ENCODE peak calls at places on chromosomes 11 and 22, in four cellular contexts. X, Q, M and T are unnamed samples.

GRCh38 chr11:86931965-86932332 is 23.2 kb downstream of the FZD4 start:
- DNase-seq in X (no peak), Q (peak), M (peak), T (no peak)

GRCh38 chr11:93288079-93288478 is 42.5 kb upstream of the DEUP1 start:
- DNase-seq in X (no peak), Q (no peak), M (no peak), T (no peak)

GRCh38 chr11:113119074-113119473 is 157.9 kb downstream of the NCAM1 start:
- DNase-seq in X (no peak), Q (no peak), M (no peak), T (peak)

GRCh38 chr11:20000393-20001134 is 159.7 kb downstream of the DBX1 start:
- DNase-seq in X (no peak), Q (no peak), M (no peak), T (no peak)

GRCh38 chr22:23175817-23176644 is 4.3 kb upstream of the BCR start:
- DNase-seq in X (no peak), Q (no peak), M (no peak), T (no peak)

GRCh38 chr11:2302280-2302843 is 549 bp downstream of the TSPAN32 start:
- DNase-seq in X (peak), Q (no peak), M (no peak), T (no peak)

GRCh38 chr11:76771446-76772099 is 11.6 kb upstream of the TSKU start:
- DNase-seq in X (no peak), Q (no peak), M (no peak), T (no peak)

GRCh38 chr11:65546217-65546958 is 11.8 kb downstream of the LTBP3 start:
- DNase-seq in X (peak), Q (peak), M (no peak), T (no peak)

GRCh38 chr11:60985991-60986915 is 14.8 kb downstream of the CD6 start:
- DNase-seq in X (no peak), Q (no peak), M (peak), T (peak)

GRCh38 chr11:7890417-7891179 is 40.5 kb downstream of the OR10A6 start:
- DNase-seq in X (no peak), Q (no peak), M (peak), T (no peak)

GRCh38 chr11:63564056-63564784 is 1.0 kb upstream of the PLAAT2 start:
- DNase-seq in X (no peak), Q (no peak), M (no peak), T (no peak)

GRCh38 chr22:50209893-50210292 is 9.1 kb downstream of the SELENOO start:
- DNase-seq in X (peak), Q (peak), M (peak), T (peak)

GRCh38 chr22:43392385-43392989 is 19.3 kb upstream of the MPPED1 start:
- DNase-seq in X (no peak), Q (no peak), M (no peak), T (no peak)

GRCh38 chr11:17263803-17264202 is 12.7 kb upstream of the NUCB2 start:
- DNase-seq in X (no peak), Q (no peak), M (peak), T (peak)

GRCh38 chr11:2866178-2866577 is 19.4 kb downstream of the CDKN1C start:
- DNase-seq in X (no peak), Q (no peak), M (no peak), T (no peak)

GRCh38 chr22:44523981-44524759 is 26.1 kb upstream of the RTL6 start:
- DNase-seq in X (no peak), Q (peak), M (peak), T (peak)

GRCh38 chr22:37206841-37207821 is 5.1 kb downstream of the SSTR3 start:
- DNase-seq in X (no peak), Q (no peak), M (no peak), T (no peak)

GRCh38 chr11:18723991-18724390 is 2.0 kb downstream of the IGSF22 start:
- DNase-seq in X (no peak), Q (no peak), M (no peak), T (no peak)

GRCh38 chr11:110121204-110121603 is 28.0 kb downstream of the ZC3H12C start:
- DNase-seq in X (no peak), Q (no peak), M (peak), T (peak)

GRCh38 chr22:24594569-24595120 is 1.8 kb upstream of the LRRC75B start:
- DNase-seq in X (peak), Q (no peak), M (no peak), T (no peak)

GRCh38 chr22:42432020-42432596 is at the start of gene NFAM1:
- DNase-seq in X (no peak), Q (no peak), M (no peak), T (no peak)

GRCh38 chr11:47185305-47186075 is 744 bp downstream of the PACSIN3 start:
- DNase-seq in X (peak), Q (peak), M (no peak), T (peak)

GRCh38 chr22:40553014-40553579 is 83.4 kb downstream of the MRTFA start:
- DNase-seq in X (no peak), Q (no peak), M (no peak), T (no peak)

GRCh38 chr11:45964911-45965389 is 42.5 kb downstream of the LARGE2 start:
- DNase-seq in X (peak), Q (peak), M (peak), T (peak)

GRCh38 chr11:97814325-97814959 is 1206.3 kb upstream of the CNTN5 start:
- DNase-seq in X (no peak), Q (no peak), M (no peak), T (no peak)

GRCh38 chr11:19715373-19715772 is 2.7 kb downstream of the NAV2 start:
- DNase-seq in X (no peak), Q (peak), M (peak), T (peak)

DNA sequence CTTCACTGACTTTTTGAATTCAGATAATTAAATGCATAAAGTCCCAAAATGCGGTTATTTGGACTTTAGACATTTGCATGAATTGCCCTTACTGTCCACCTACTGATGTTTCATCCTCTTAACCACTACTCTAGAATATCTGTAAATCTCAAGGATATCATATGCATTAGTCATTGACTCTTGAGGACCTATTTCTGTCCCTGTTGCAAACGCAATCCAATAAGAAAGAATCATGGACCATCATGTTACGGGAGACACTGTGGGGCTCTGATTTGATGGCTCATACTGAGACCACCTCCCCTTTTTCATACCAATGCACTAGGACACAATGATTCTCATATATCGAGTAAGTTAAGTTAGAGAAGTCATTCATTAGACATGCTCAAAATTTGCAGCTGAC is 14.3 kb downstream of the POU2AF2 start:
- DNase-seq in X (no peak), Q (no peak), M (peak), T (no peak)
- H3K4me3 ChIP-seq in X (no peak), Q (no peak), M (no peak), T (no peak)

DNA sequence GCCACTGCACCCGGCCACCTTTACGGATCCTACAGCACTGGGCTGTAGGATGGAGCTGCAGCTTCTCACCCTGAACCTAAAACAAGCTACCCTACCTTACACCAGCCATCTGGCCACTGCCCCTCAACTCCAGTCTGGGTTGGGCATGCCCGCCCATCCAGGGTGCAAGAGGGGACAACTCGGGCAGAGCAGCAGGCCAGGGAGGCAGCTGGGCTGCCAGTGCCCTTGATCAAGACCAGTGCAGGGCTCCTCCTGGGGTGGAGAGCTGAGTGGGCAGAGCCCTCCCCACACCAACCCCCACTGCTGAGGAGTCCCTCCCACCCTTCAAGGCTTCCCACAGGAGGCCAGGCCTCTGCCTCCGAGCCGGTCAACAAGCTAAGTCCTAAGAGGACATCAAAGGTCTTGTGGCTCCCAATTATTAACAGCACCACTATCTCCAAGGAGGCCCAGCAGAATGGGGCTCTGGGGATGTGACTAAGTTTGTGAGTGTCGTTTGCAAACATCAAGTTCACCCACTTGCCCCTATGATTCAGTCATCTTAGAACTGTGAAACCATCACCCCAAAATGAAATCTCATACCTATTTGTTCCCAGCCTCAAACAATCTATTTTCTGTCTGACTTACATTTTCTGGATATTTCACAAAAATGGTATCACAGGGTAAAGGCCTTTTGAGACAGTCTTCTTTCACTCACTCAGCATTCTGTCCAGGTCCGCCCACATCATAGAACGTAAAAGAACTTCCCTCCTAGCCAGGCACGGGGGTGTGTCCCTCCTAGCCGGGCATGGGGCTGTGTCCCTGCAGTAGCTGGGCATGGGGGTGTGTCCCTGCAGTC is 11.0 kb downstream of the GATD1 start:
- DNase-seq in X (peak), Q (no peak), M (no peak), T (no peak)
- TF ChIP-seq CTCF in X (no peak), Q (no peak), M (no peak), T (no peak)

GRCh38 chr11:75706260-75706729 is 11.3 kb upstream of the MOGAT2 start:
- DNase-seq in X (peak), Q (peak), M (peak), T (peak)
- H3K4me3 ChIP-seq in X (no peak), Q (peak), M (peak), T (no peak)

DNA sequence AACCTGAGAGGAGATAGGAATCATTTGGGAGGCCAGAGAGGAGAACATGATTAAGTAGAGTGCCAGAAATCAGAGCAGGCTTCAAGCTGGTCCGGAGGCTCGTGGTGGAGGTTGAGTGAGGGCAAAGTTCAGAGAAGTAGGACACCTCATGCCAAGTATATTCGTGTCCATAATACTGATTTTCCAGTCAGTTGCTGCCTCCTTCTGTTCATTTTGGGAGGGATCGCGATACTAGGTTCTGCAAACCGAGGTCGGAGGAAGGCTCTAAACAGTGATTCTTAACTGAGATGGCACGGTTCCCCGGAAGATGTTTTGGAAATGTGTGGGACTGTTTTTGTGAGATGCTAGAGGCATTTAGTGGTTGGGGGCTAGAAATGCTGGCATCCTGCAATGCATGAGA is 13.6 kb upstream of the CD3E start:
- DNase-seq in X (no peak), Q (peak), M (peak), T (no peak)
- TF ChIP-seq CTCF in X (peak), Q (peak), M (peak), T (no peak)

GRCh38 chr11:67437082-67437821 is at the start of gene PTPRCAP:
- DNase-seq in X (no peak), Q (no peak), M (no peak), T (no peak)

GRCh38 chr11:67436459-67437081 is 912 bp downstream of the PTPRCAP start:
- DNase-seq in X (no peak), Q (peak), M (no peak), T (peak)

GRCh38 chr11:67435031-67435726 is 2.3 kb downstream of the PTPRCAP start:
- DNase-seq in X (no peak), Q (no peak), M (no peak), T (no peak)

GRCh38 chr11:67434395-67434881 is 3.0 kb downstream of the PTPRCAP start:
- DNase-seq in X (no peak), Q (no peak), M (no peak), T (no peak)

GRCh38 chr11:67435727-67436458 is 1.6 kb downstream of the PTPRCAP start:
- DNase-seq in X (no peak), Q (no peak), M (no peak), T (no peak)
- H3K4me3 ChIP-seq in X (no peak), Q (no peak), M (no peak), T (no peak)

DNA sequence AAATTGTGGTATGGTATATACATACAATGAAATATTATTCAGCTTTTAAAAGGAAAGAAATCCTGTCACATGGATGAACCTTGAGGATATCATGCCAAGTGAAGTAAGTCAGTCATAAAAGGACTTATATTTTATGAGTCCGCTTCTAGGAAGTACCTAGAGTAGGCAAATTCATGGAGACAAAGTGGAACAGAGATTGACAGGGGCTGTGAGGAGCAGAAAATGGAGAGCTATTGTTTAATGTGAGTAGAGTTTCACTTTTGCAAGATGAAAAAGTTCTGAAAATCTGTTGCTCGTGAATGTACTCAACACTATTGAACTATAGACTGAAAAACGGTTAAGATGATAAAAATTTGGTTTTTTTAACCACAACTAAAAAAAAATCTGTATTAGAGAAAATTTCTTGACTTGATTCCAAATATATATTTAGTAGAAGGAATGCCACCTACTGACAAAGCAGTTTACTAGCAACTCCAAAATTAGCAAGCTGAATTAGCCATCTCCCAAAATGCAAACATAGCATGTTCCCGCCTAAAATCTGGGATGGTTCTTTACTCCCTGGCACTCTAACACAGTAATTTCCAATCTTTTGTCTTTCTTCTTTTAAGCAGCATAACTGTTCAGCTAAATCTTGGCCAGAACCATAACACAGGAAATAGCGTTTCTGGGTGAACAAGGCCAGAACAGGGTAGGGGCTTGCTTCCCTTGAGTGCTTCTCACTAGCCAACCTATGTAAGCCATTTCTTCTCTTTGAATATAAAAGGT is 1.5 kb downstream of the UFD1 start:
- DNase-seq in X (no peak), Q (no peak), M (peak), T (peak)
- TF ChIP-seq CTCF in X (peak), Q (no peak), M (no peak), T (peak)

DNA sequence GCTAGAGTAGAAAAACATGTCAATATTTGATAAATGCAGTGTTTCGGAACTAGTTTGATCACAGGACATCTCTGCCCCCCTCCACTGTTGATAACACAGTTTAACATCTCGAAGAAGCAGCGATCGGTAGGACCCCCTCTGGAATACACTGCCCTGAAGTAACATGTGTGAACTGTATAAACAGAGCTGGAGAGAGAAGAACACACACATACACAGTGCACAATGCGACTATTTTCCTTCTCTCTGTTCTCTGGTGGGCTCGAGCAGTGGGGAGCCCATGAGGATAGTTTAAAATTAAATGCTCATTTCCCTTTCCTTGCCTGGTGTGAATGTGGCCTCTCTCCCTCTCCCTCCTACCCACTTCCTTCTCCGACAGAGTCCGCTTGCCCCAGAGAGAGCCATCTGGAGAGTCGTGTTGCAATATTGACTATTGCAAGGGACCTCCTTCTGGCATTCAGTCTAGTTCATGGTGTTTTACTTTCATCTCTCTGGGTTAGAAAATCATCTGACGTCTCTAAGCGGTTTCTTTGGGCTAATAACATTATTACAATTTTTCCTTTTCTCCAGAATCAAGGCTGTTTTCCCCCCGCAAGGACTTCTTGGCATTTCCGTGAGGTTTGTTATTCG is 51.6 kb upstream of the BARX2 start:
- DNase-seq in X (no peak), Q (no peak), M (peak), T (peak)
- H3K4me3 ChIP-seq in X (no peak), Q (no peak), M (no peak), T (no peak)

GRCh38 chr22:46833228-46833627 is 70.8 kb downstream of the TBC1D22A start:
- DNase-seq in X (no peak), Q (no peak), M (no peak), T (peak)
- TF ChIP-seq CTCF in X (peak), Q (no peak), M (no peak), T (peak)

GRCh38 chr22:30821863-30822215 is 127.2 kb downstream of the OSBP2 start:
- DNase-seq in X (peak), Q (no peak), M (no peak), T (no peak)

GRCh38 chr22:30822216-30823014 is 127.7 kb downstream of the OSBP2 start:
- DNase-seq in X (peak), Q (no peak), M (no peak), T (no peak)

GRCh38 chr22:30821381-30821780 is 126.7 kb downstream of the OSBP2 start:
- DNase-seq in X (no peak), Q (no peak), M (no peak), T (no peak)

GRCh38 chr22:30824096-30824495 is 129.4 kb downstream of the OSBP2 start:
- DNase-seq in X (no peak), Q (no peak), M (no peak), T (no peak)

DNA sequence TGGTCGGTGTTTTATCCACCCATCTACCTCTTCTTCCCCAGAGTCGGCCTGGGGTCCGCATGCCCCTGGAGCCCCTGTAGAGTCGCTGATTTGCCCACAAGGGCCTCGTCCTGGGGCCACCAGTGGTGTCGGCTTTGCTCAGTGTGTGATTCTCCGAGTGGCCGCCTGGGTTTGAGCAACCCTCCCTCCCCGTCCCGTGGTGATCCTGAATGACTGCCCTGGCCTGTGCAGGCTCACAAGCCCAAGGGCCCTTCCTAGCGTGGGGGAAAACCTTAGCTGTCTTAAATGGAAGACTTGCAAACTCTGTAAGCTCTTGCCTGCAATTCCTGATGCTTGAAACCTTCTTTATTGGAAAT is 128.3 kb downstream of the OSBP2 start:
- DNase-seq in X (peak), Q (no peak), M (no peak), T (no peak)
- H3K4me3 ChIP-seq in X (no peak), Q (no peak), M (no peak), T (no peak)

DNA sequence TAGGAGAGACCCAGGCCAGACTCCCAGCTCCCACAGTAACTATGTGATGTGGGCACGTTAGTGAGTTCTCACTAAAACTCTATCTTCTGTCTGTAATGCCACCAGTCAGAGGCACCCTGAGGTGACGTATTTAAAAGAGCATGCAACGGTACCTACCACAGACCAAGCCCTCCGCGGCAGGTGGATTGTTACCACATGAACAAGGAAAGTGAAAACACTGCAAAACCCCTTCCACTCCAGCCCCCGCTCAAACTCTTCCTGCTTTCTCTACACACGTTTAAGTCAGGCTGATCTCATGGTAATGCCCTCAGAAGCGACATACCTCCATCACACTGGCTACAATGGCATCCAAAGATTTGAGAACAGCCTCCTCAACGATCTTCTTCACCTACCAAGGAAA is 36.7 kb downstream of the SERPIND1 start:
- DNase-seq in X (no peak), Q (no peak), M (no peak), T (no peak)
- TF ChIP-seq CTCF in X (no peak), Q (no peak), M (no peak), T (no peak)